ENCODE peak calls at places on chromosome 18, in four cellular contexts. X is iris pigment epithelial cell, W is NCI-H748 treated with DMSO at 0.1 percent for 48 hours, A is nucleus accumbens. Z is an unnamed sample.

GRCh38 chr18:3246636-3247242 is 862 bp upstream of the MYL12A start:
- DNase-seq in X (no peak), W (no peak), A (peak), Z (peak)

GRCh38 chr18:10442551-10442971 is 11.9 kb upstream of the APCDD1 start:
- DNase-seq in X (no peak), W (no peak), A (peak), Z (no peak)

GRCh38 chr18:50638623-50639398 is 78.9 kb downstream of the MAPK4 start:
- DNase-seq in X (no peak), W (no peak), A (no peak), Z (no peak)

GRCh38 chr18:12308386-12309100 is 502 bp downstream of the TUBB6 start:
- DNase-seq in X (peak), W (no peak), A (peak), Z (peak)

GRCh38 chr18:3869848-3870247 is 419.9 kb downstream of the TGIF1 start:
- DNase-seq in X (peak), W (peak), A (no peak), Z (peak)

GRCh38 chr18:55321268-55322175 is 266.5 kb downstream of the TCF4 start:
- DNase-seq in X (peak), W (peak), A (peak), Z (peak)

GRCh38 chr18:69757733-69758132 is 189.9 kb downstream of the CD226 start:
- DNase-seq in X (no peak), W (no peak), A (no peak), Z (peak)

GRCh38 chr18:51248685-51249084 is 51.2 kb upstream of the MEX3C start:
- DNase-seq in X (no peak), W (no peak), A (no peak), Z (no peak)

GRCh38 chr18:49667462-49667861 is 105.6 kb downstream of the LIPG start:
- DNase-seq in X (no peak), W (no peak), A (no peak), Z (no peak)

GRCh38 chr18:22228930-22229329 is 59.5 kb downstream of the GATA6 start:
- DNase-seq in X (peak), W (no peak), A (no peak), Z (peak)

GRCh38 chr18:49858309-49859005 is 45.1 kb upstream of the ACAA2 start:
- DNase-seq in X (peak), W (peak), A (peak), Z (peak)

GRCh38 chr18:46627136-46627535 is 29.9 kb downstream of the LOXHD1 start:
- DNase-seq in X (no peak), W (no peak), A (no peak), Z (no peak)

GRCh38 chr18:61817086-61817485 is 75.7 kb downstream of the RNF152 start:
- DNase-seq in X (peak), W (no peak), A (no peak), Z (no peak)

GRCh38 chr18:58140366-58141325 is 96.6 kb downstream of the NEDD4L start:
- DNase-seq in X (no peak), W (no peak), A (no peak), Z (no peak)

GRCh38 chr18:28794459-28795245 is 617.7 kb upstream of the CDH2 start:
- DNase-seq in X (peak), W (no peak), A (no peak), Z (peak)

GRCh38 chr18:21598726-21599584 is 1.5 kb downstream of the ESCO1 start:
- DNase-seq in X (no peak), W (no peak), A (no peak), Z (peak)

GRCh38 chr18:79856119-79857080 is 58.7 kb downstream of the KCNG2 start:
- DNase-seq in X (peak), W (peak), A (no peak), Z (peak)